ENCODE peak calls at places on chromosomes 5 and 9, in six cellular contexts. One of them, this sample, is unnamed.

GRCh38 chr5:177478711-177479646 is 5.5 kb upstream of the DBN1 start:
- DNase-seq in epithelial cell of esophagus: peak; percentile 67
- DNase-seq in left lung: peak; percentile 86
- DNase-seq in PC-3: no peak
- DNase-seq in AG09309: no peak
- DNase-seq in upper lobe of right lung: peak; percentile 86
- DNase-seq in this sample: no peak

GRCh38 chr9:5493597-5494511 is 16.5 kb upstream of the PDCD1LG2 start:
- DNase-seq in left lung: no peak
- DNase-seq in epithelial cell of esophagus: peak; percentile 94
- DNase-seq in PC-3: peak; percentile 83
- DNase-seq in upper lobe of right lung: no peak
- DNase-seq in AG09309: peak; percentile 54
- DNase-seq in this sample: peak; percentile 44

GRCh38 chr5:1105350-1106265 is 6.3 kb downstream of the SLC12A7 start:
- DNase-seq in left lung: no peak
- DNase-seq in AG09309: no peak
- DNase-seq in upper lobe of right lung: no peak
- DNase-seq in epithelial cell of esophagus: no peak
- DNase-seq in PC-3: no peak
- DNase-seq in this sample: no peak

GRCh38 chr5:157779221-157779620 is 35.7 kb downstream of the LSM11 start:
- DNase-seq in PC-3: no peak
- DNase-seq in AG09309: no peak
- DNase-seq in upper lobe of right lung: no peak
- DNase-seq in epithelial cell of esophagus: no peak
- DNase-seq in left lung: no peak
- DNase-seq in this sample: no peak

GRCh38 chr5:9698125-9698848 is 68.1 kb upstream of the TAS2R1 start:
- DNase-seq in left lung: no peak
- DNase-seq in PC-3: no peak
- DNase-seq in epithelial cell of esophagus: no peak
- DNase-seq in AG09309: peak; percentile 46
- DNase-seq in upper lobe of right lung: no peak
- DNase-seq in this sample: no peak

GRCh38 chr5:121982500-121983261 is 20.9 kb downstream of the SRFBP1 start:
- DNase-seq in AG09309: no peak
- DNase-seq in upper lobe of right lung: no peak
- DNase-seq in PC-3: peak; percentile 60
- DNase-seq in left lung: no peak
- DNase-seq in epithelial cell of esophagus: peak; percentile 54
- DNase-seq in this sample: no peak

GRCh38 chr5:72552041-72552557 is 44.9 kb upstream of the ZNF366 start:
- DNase-seq in upper lobe of right lung: no peak
- DNase-seq in PC-3: peak; percentile 21
- DNase-seq in left lung: no peak
- DNase-seq in epithelial cell of esophagus: peak; percentile 61
- DNase-seq in AG09309: peak; percentile 67
- DNase-seq in this sample: peak; percentile 85

GRCh38 chr5:18772475-18772874 is 1138.2 kb downstream of the TAF11L14 start:
- DNase-seq in upper lobe of right lung: no peak
- DNase-seq in epithelial cell of esophagus: peak; percentile 82
- DNase-seq in left lung: no peak
- DNase-seq in PC-3: peak; percentile 88
- DNase-seq in AG09309: no peak
- DNase-seq in this sample: no peak

GRCh38 chr5:77629553-77630245 is 8.8 kb downstream of the OTP start:
- DNase-seq in upper lobe of right lung: no peak
- DNase-seq in epithelial cell of esophagus: no peak
- DNase-seq in PC-3: no peak
- DNase-seq in AG09309: no peak
- DNase-seq in left lung: peak; percentile 81
- DNase-seq in this sample: no peak

GRCh38 chr5:91280942-91281269 is 102.2 kb downstream of the ARRDC3 start:
- DNase-seq in AG09309: no peak
- DNase-seq in upper lobe of right lung: no peak
- DNase-seq in left lung: no peak
- DNase-seq in PC-3: no peak
- DNase-seq in epithelial cell of esophagus: no peak
- DNase-seq in this sample: no peak

GRCh38 chr5:175677571-175677970 is 19.7 kb downstream of the HRH2 start:
- DNase-seq in upper lobe of right lung: no peak
- DNase-seq in PC-3: no peak
- DNase-seq in epithelial cell of esophagus: no peak
- DNase-seq in left lung: no peak
- DNase-seq in AG09309: no peak
- DNase-seq in this sample: no peak
- TF ChIP-seq CTCF in upper lobe of right lung: no peak
- TF ChIP-seq CTCF in PC-3: no peak
- TF ChIP-seq CTCF in epithelial cell of esophagus: no peak
- TF ChIP-seq CTCF in left lung: no peak
- TF ChIP-seq CTCF in AG09309: no peak
- TF ChIP-seq CTCF in this sample: no peak

GRCh38 chr5:68535121-68535520 is 319.6 kb downstream of the PIK3R1 start:
- DNase-seq in upper lobe of right lung: no peak
- DNase-seq in AG09309: no peak
- DNase-seq in PC-3: no peak
- DNase-seq in epithelial cell of esophagus: no peak
- DNase-seq in left lung: no peak
- DNase-seq in this sample: no peak
- H3K4me3 ChIP-seq in upper lobe of right lung: no peak overlapping the region
- H3K4me3 ChIP-seq in AG09309: no peak overlapping the region
- H3K4me3 ChIP-seq in PC-3: no peak overlapping the region
- H3K4me3 ChIP-seq in epithelial cell of esophagus: no peak overlapping the region
- H3K4me3 ChIP-seq in left lung: no peak overlapping the region
- H3K4me3 ChIP-seq in this sample: no peak overlapping the region

GRCh38 chr5:133389066-133389590 is 223.2 kb downstream of the FSTL4 start:
- DNase-seq in PC-3: no peak
- DNase-seq in AG09309: no peak
- DNase-seq in left lung: no peak
- DNase-seq in epithelial cell of esophagus: peak; percentile 70
- DNase-seq in upper lobe of right lung: no peak
- DNase-seq in this sample: no peak

GRCh38 chr5:133385346-133385745 is 227.0 kb downstream of the FSTL4 start:
- DNase-seq in upper lobe of right lung: no peak
- DNase-seq in epithelial cell of esophagus: no peak
- DNase-seq in left lung: no peak
- DNase-seq in PC-3: no peak
- DNase-seq in AG09309: no peak
- DNase-seq in this sample: no peak

GRCh38 chr5:133387621-133388020 is 224.7 kb downstream of the FSTL4 start:
- DNase-seq in PC-3: no peak
- DNase-seq in epithelial cell of esophagus: no peak
- DNase-seq in AG09309: no peak
- DNase-seq in left lung: no peak
- DNase-seq in upper lobe of right lung: no peak
- DNase-seq in this sample: no peak

GRCh38 chr5:133386662-133387061 is 225.7 kb downstream of the FSTL4 start:
- DNase-seq in AG09309: no peak
- DNase-seq in PC-3: no peak
- DNase-seq in left lung: no peak
- DNase-seq in upper lobe of right lung: no peak
- DNase-seq in epithelial cell of esophagus: no peak
- DNase-seq in this sample: no peak

GRCh38 chr5:133387091-133387490 is 225.2 kb downstream of the FSTL4 start:
- DNase-seq in epithelial cell of esophagus: peak; percentile 54
- DNase-seq in AG09309: no peak
- DNase-seq in upper lobe of right lung: no peak
- DNase-seq in left lung: no peak
- DNase-seq in PC-3: peak; percentile 3
- DNase-seq in this sample: no peak
- TF ChIP-seq CTCF in epithelial cell of esophagus: no peak
- TF ChIP-seq CTCF in AG09309: no peak
- TF ChIP-seq CTCF in upper lobe of right lung: no peak
- TF ChIP-seq CTCF in left lung: no peak
- TF ChIP-seq CTCF in PC-3: no peak
- TF ChIP-seq CTCF in this sample: no peak

GRCh38 chr9:110128664-110129329 is 79.2 kb downstream of the C9orf152 start:
- DNase-seq in left lung: no peak
- DNase-seq in PC-3: no peak
- DNase-seq in upper lobe of right lung: no peak
- DNase-seq in epithelial cell of esophagus: no peak
- DNase-seq in AG09309: no peak
- DNase-seq in this sample: no peak

GRCh38 chr9:110131499-110131898 is 76.5 kb downstream of the C9orf152 start:
- DNase-seq in PC-3: peak; percentile 66
- DNase-seq in left lung: no peak
- DNase-seq in epithelial cell of esophagus: peak; percentile 56
- DNase-seq in upper lobe of right lung: no peak
- DNase-seq in AG09309: no peak
- DNase-seq in this sample: no peak

GRCh38 chr9:110130211-110130610 is 77.7 kb downstream of the C9orf152 start:
- DNase-seq in upper lobe of right lung: no peak
- DNase-seq in epithelial cell of esophagus: no peak
- DNase-seq in PC-3: no peak
- DNase-seq in AG09309: no peak
- DNase-seq in left lung: no peak
- DNase-seq in this sample: no peak

GRCh38 chr9:110130791-110131416 is 77.1 kb downstream of the C9orf152 start:
- DNase-seq in upper lobe of right lung: no peak
- DNase-seq in epithelial cell of esophagus: no peak
- DNase-seq in left lung: no peak
- DNase-seq in AG09309: no peak
- DNase-seq in PC-3: no peak
- DNase-seq in this sample: no peak

GRCh38 chr9:110129460-110129859 is 78.5 kb downstream of the C9orf152 start:
- DNase-seq in AG09309: no peak
- DNase-seq in PC-3: no peak
- DNase-seq in epithelial cell of esophagus: no peak
- DNase-seq in upper lobe of right lung: no peak
- DNase-seq in left lung: no peak
- DNase-seq in this sample: no peak
- H3K4me3 ChIP-seq in AG09309: no peak overlapping the region
- H3K4me3 ChIP-seq in PC-3: no peak overlapping the region
- H3K4me3 ChIP-seq in epithelial cell of esophagus: no peak overlapping the region
- H3K4me3 ChIP-seq in upper lobe of right lung: no peak overlapping the region
- H3K4me3 ChIP-seq in left lung: no peak overlapping the region
- H3K4me3 ChIP-seq in this sample: no peak overlapping the region

GRCh38 chr5:159951387-159951786 is 35.1 kb downstream of the ADRA1B start:
- DNase-seq in AG09309: no peak
- DNase-seq in epithelial cell of esophagus: no peak
- DNase-seq in PC-3: no peak
- DNase-seq in left lung: no peak
- DNase-seq in upper lobe of right lung: no peak
- DNase-seq in this sample: no peak
- TF ChIP-seq CTCF in AG09309: peak; percentile 21
- TF ChIP-seq CTCF in epithelial cell of esophagus: peak; percentile 21
- TF ChIP-seq CTCF in PC-3: peak; percentile 20
- TF ChIP-seq CTCF in left lung: no peak
- TF ChIP-seq CTCF in upper lobe of right lung: no peak
- TF ChIP-seq CTCF in this sample: peak; percentile 39

GRCh38 chr5:132674671-132675506 is 1.1 kb downstream of the IL4 start:
- DNase-seq in PC-3: peak; percentile 92
- DNase-seq in AG09309: peak; percentile 91
- DNase-seq in left lung: no peak
- DNase-seq in upper lobe of right lung: no peak
- DNase-seq in epithelial cell of esophagus: peak; percentile 95
- DNase-seq in this sample: peak; percentile 76
- H3K4me3 ChIP-seq in PC-3: peak overlapping the region; percentile 48
- H3K4me3 ChIP-seq in AG09309: peak overlapping the region; percentile 42
- H3K4me3 ChIP-seq in left lung: no peak overlapping the region
- H3K4me3 ChIP-seq in upper lobe of right lung: no peak overlapping the region
- H3K4me3 ChIP-seq in epithelial cell of esophagus: no peak overlapping the region
- H3K4me3 ChIP-seq in this sample: no peak overlapping the region

GRCh38 chr5:176320577-176320976 is 41.0 kb downstream of the KIAA1191 start:
- DNase-seq in epithelial cell of esophagus: no peak
- DNase-seq in PC-3: no peak
- DNase-seq in left lung: no peak
- DNase-seq in upper lobe of right lung: no peak
- DNase-seq in AG09309: no peak
- DNase-seq in this sample: no peak

GRCh38 chr5:176317534-176318374 is 43.8 kb downstream of the KIAA1191 start:
- DNase-seq in epithelial cell of esophagus: no peak
- DNase-seq in AG09309: no peak
- DNase-seq in PC-3: no peak
- DNase-seq in left lung: no peak
- DNase-seq in upper lobe of right lung: no peak
- DNase-seq in this sample: no peak

DNA sequence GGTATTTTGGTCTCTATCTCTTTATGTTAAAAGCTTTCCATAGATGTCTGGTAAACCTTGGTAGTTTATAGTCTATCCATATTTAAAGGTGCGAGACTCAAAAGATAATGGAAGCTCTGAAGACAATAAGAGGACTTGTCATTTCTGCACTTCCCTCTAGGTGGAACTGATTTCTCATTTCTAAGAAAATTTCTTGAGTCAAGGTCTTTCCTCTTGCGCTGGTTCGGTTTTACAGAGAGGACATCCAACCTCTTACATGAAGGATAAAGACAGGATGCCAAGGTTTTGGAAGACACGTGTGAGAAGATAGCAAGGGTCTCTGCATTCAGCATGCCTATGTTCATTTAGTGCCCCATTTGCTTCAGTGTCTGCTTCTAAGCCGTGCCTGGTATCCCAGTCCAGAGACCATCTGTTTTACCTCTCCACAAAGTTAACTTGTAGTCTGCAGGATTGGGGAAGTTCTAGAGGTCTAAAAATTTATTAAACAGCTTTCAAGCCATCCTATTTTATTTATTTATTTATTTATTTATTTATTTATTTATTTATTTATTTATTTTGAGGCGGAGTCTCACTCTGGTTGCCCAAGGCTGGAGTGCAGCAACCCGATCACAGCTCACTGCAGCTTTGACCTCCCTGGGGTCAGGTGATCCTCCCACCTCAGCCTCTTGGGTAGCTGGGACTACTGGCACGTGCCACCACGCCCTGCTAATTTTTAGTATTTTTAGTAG is 41.6 kb downstream of the KIAA1191 start:
- DNase-seq in upper lobe of right lung: no peak
- DNase-seq in PC-3: peak; percentile 34
- DNase-seq in AG09309: no peak
- DNase-seq in epithelial cell of esophagus: peak; percentile 18
- DNase-seq in left lung: no peak
- DNase-seq in this sample: no peak
- TF ChIP-seq CTCF in upper lobe of right lung: no peak
- TF ChIP-seq CTCF in PC-3: peak; percentile 44
- TF ChIP-seq CTCF in AG09309: no peak
- TF ChIP-seq CTCF in epithelial cell of esophagus: peak; percentile 28
- TF ChIP-seq CTCF in left lung: no peak
- TF ChIP-seq CTCF in this sample: peak; percentile 25

This sample was measured in retinal pigment epithelial cell.